ENCODE peak calls at places on chromosome 13, in ten cellular contexts. H is upper lobe of left lung, Z is heart right ventricle, U is cardiac muscle cell, C is PC-9, V is left lung, N is tibial artery, J is astrocyte of the spinal cord, P is Peyer's patch, E is AG09309. W is an unnamed sample.

GRCh38 chr13:20393273-20394235 is 132.1 kb downstream of the CRYL1 start:
- DNase-seq in H (no peak), Z (no peak), U (no peak), C (no peak), V (no peak), N (no peak), J (no peak), P (no peak), E (no peak), W (no peak)

GRCh38 chr13:97493471-97493870 is 59.5 kb downstream of the RAP2A start:
- DNase-seq in H (no peak), Z (no peak), U (peak), C (no peak), V (no peak), N (no peak), J (no peak), P (no peak), E (no peak), W (no peak)

GRCh38 chr13:85650613-85651012 is 148.6 kb downstream of the SLITRK6 start:
- DNase-seq in H (no peak), Z (no peak), U (no peak), C (no peak), V (no peak), N (no peak), J (no peak), P (no peak), E (no peak), W (no peak)

GRCh38 chr13:40792284-40793051 is 3.1 kb downstream of the SLC25A15 start:
- DNase-seq in H (no peak), Z (no peak), U (no peak), C (no peak), V (no peak), N (peak), J (no peak), P (no peak), E (no peak), W (no peak)

GRCh38 chr13:98664924-98665637 is 87.4 kb downstream of the SLC15A1 start:
- DNase-seq in H (no peak), Z (no peak), U (no peak), C (peak), V (no peak), N (no peak), J (peak), P (no peak), E (no peak), W (no peak)

GRCh38 chr13:57627663-57628062 is 3.9 kb upstream of the PCDH17 start:
- DNase-seq in H (no peak), Z (no peak), U (peak), C (no peak), V (no peak), N (no peak), J (peak), P (no peak), E (no peak), W (no peak)

GRCh38 chr13:32001392-32001768 is 30.2 kb upstream of the FRY start:
- DNase-seq in H (no peak), Z (peak), U (peak), C (peak), V (no peak), N (no peak), J (peak), P (no peak), E (no peak), W (no peak)

GRCh38 chr13:66532146-66532545 is 698.0 kb downstream of the PCDH9 start:
- DNase-seq in H (no peak), Z (no peak), U (peak), C (no peak), V (no peak), N (no peak), J (peak), P (no peak), E (no peak), W (no peak)

GRCh38 chr13:36789061-36789460 is 30.0 kb upstream of the RFXAP start:
- DNase-seq in H (no peak), Z (no peak), U (no peak), C (no peak), V (no peak), N (no peak), J (no peak), P (no peak), E (no peak), W (no peak)

GRCh38 chr13:53150568-53150967 is 122.0 kb downstream of the OLFM4 start:
- DNase-seq in H (no peak), Z (no peak), U (no peak), C (no peak), V (no peak), N (no peak), J (no peak), P (no peak), E (no peak), W (no peak)

GRCh38 chr13:110874508-110874960 is 40.3 kb downstream of the ANKRD10 start:
- DNase-seq in H (peak), Z (peak), U (peak), C (peak), V (peak), N (peak), J (peak), P (peak), E (no peak), W (peak)

GRCh38 chr13:93740334-93740733 is 513.7 kb downstream of the GPC6 start:
- DNase-seq in H (no peak), Z (no peak), U (no peak), C (no peak), V (no peak), N (no peak), J (no peak), P (no peak), E (no peak), W (no peak)

GRCh38 chr13:65990684-65991083 is 1239.5 kb downstream of the PCDH9 start:
- DNase-seq in H (no peak), Z (no peak), U (no peak), C (no peak), V (no peak), N (no peak), J (no peak), P (no peak), E (no peak), W (no peak)

GRCh38 chr13:114145722-114146121 is 13.3 kb upstream of the RASA3 start:
- DNase-seq in H (no peak), Z (no peak), U (no peak), C (no peak), V (no peak), N (peak), J (no peak), P (no peak), E (no peak), W (no peak)

GRCh38 chr13:42153371-42153770 is 104.9 kb downstream of the DGKH start:
- DNase-seq in H (no peak), Z (no peak), U (no peak), C (no peak), V (no peak), N (no peak), J (no peak), P (no peak), E (no peak), W (no peak)

GRCh38 chr13:71485913-71486312 is 381.1 kb downstream of the DACH1 start:
- DNase-seq in H (no peak), Z (no peak), U (no peak), C (no peak), V (no peak), N (no peak), J (no peak), P (no peak), E (no peak), W (no peak)

GRCh38 chr13:25088562-25089221 is 7.2 kb upstream of the PABPC3 start:
- DNase-seq in H (no peak), Z (no peak), U (no peak), C (no peak), V (no peak), N (no peak), J (no peak), P (no peak), E (no peak), W (no peak)

GRCh38 chr13:65057986-65058385 is 2172.2 kb downstream of the PCDH9 start:
- DNase-seq in H (no peak), Z (no peak), U (peak), C (no peak), V (no peak), N (no peak), J (no peak), P (no peak), E (no peak), W (no peak)

GRCh38 chr13:100388923-100389322 is 199.7 kb downstream of the GGACT start:
- DNase-seq in H (no peak), Z (no peak), U (no peak), C (no peak), V (no peak), N (no peak), J (no peak), P (no peak), E (no peak), W (no peak)

GRCh38 chr13:27026396-27026795 is 145.2 kb downstream of the USP12 start:
- DNase-seq in H (no peak), Z (no peak), U (no peak), C (no peak), V (no peak), N (no peak), J (no peak), P (no peak), E (no peak), W (no peak)

GRCh38 chr13:112818698-112819045 is 128.8 kb downstream of the ATP11A start:
- DNase-seq in H (no peak), Z (no peak), U (no peak), C (no peak), V (no peak), N (no peak), J (no peak), P (no peak), E (no peak), W (no peak)

GRCh38 chr13:31982540-31982939 is 49.0 kb upstream of the FRY start:
- DNase-seq in H (no peak), Z (peak), U (peak), C (peak), V (no peak), N (peak), J (peak), P (no peak), E (peak), W (peak)

GRCh38 chr13:33676700-33677048 is 141.3 kb upstream of the RFC3 start:
- DNase-seq in H (no peak), Z (peak), U (peak), C (no peak), V (no peak), N (no peak), J (peak), P (no peak), E (peak), W (no peak)

GRCh38 chr13:84570831-84571230 is 688.6 kb upstream of the SLITRK1 start:
- DNase-seq in H (no peak), Z (no peak), U (no peak), C (no peak), V (no peak), N (no peak), J (no peak), P (no peak), E (no peak), W (no peak)

GRCh38 chr13:76723551-76724232 is 162.5 kb downstream of the KCTD12 start:
- DNase-seq in H (no peak), Z (peak), U (peak), C (no peak), V (no peak), N (no peak), J (peak), P (no peak), E (peak), W (no peak)

GRCh38 chr13:105147481-105147880 is 1388.0 kb downstream of the EFNB2 start:
- DNase-seq in H (no peak), Z (no peak), U (no peak), C (no peak), V (no peak), N (no peak), J (no peak), P (no peak), E (no peak), W (no peak)

GRCh38 chr13:48038763-48039162 is 1.2 kb downstream of the NUDT15 start:
- DNase-seq in H (no peak), Z (no peak), U (no peak), C (no peak), V (no peak), N (no peak), J (no peak), P (no peak), E (no peak), W (no peak)

GRCh38 chr13:105655046-105655445 is 880.4 kb downstream of the EFNB2 start:
- DNase-seq in H (no peak), Z (no peak), U (peak), C (no peak), V (no peak), N (no peak), J (peak), P (no peak), E (peak), W (no peak)

DNA sequence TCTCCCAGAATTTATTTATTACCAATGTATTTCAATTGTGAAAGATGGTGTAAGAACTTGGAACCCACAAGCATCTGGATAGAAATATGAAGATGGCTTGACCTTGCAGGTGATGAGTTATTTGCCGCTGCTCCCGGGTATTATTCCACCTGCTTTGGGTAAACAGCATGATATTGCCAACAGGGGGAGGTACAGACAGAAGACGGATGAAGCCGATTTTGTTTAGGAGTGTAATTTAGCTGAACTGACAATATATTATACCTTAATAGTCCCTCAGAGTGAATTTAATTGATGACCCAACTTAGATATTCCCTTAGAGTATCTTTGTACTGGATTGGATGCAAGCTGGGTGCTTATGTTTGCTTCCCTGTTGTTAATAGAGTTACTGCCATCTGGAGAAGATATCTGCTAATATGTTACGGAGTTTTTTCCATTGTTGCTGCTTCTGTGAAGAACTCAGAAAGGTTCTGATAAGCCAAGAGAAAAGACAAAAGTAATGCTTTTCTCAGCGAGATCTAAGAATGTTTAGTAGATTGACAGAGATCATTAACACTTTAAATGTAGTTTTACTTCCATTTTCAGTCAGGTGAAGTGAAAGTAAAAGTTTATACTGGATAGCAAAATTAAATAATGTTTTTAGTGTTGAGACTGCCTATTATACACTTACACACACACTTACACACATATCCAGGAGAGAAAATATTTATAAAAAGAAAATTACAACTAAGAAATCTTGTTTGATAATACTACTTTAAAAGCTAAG is 2220.8 kb upstream of the PCDH20 start:
- DNase-seq in H (no peak), Z (no peak), U (no peak), C (no peak), V (no peak), N (no peak), J (peak), P (no peak), E (no peak), W (no peak)
- TF ChIP-seq CTCF in H (no peak), Z (no peak), U (no peak), C (no peak), V (no peak), N (no peak), J (peak), P (no peak), E (no peak), W (no peak)

DNA sequence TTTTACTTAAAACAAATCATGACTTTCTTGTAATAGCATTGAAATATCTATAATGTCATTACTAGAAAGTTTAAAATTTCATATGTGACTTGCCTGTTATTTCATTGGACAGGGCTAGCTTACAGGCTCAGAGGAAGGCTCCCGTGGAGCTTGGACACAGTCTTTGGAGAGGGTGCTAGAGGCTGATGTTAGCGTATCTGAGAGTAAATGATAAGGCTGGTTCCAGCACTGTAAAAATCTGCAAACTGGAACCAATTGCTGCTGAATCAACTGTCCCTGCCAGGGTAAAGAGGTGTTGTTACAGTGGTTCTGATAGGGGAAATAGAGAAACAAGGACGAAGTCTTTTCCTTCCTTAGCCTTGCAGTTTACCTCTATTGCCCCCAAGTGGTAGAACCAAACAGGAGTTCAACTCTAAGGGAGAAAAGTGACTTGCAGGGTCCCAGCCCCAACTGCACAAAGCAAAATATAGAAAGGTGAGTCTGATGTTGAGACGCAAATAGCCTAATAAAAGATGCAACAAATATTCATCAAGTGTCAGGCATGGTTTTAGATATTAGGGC is 901.7 kb downstream of the DIAPH3 start:
- DNase-seq in H (no peak), Z (no peak), U (peak), C (no peak), V (no peak), N (no peak), J (no peak), P (no peak), E (no peak), W (no peak)
- TF ChIP-seq CTCF in H (no peak), Z (peak), U (peak), C (no peak), V (no peak), N (no peak), J (peak), P (no peak), E (no peak), W (no peak)

GRCh38 chr13:51221674-51222509 is at the start of gene FAM124A:
- DNase-seq in H (peak), Z (peak), U (peak), C (no peak), V (no peak), N (no peak), J (no peak), P (no peak), E (no peak), W (no peak)

GRCh38 chr13:51220706-51221105 is 1.5 kb upstream of the FAM124A start:
- DNase-seq in H (no peak), Z (no peak), U (no peak), C (no peak), V (no peak), N (no peak), J (no peak), P (no peak), E (no peak), W (no peak)

GRCh38 chr13:51223284-51224270 is 1.4 kb downstream of the FAM124A start:
- DNase-seq in H (no peak), Z (peak), U (no peak), C (no peak), V (no peak), N (no peak), J (no peak), P (no peak), E (no peak), W (no peak)

GRCh38 chr13:51221108-51221507 is 1.1 kb upstream of the FAM124A start:
- DNase-seq in H (no peak), Z (no peak), U (no peak), C (no peak), V (no peak), N (no peak), J (no peak), P (no peak), E (no peak), W (no peak)

GRCh38 chr13:51222510-51223283 is 499 bp downstream of the FAM124A start:
- DNase-seq in H (no peak), Z (no peak), U (no peak), C (no peak), V (peak), N (no peak), J (no peak), P (no peak), E (no peak), W (no peak)
- TF ChIP-seq CTCF in H (no peak), Z (peak), U (peak), C (no peak), V (no peak), N (no peak), J (peak), P (no peak), E (no peak), W (no peak)

GRCh38 chr13:49867834-49868233 is 68.3 kb downstream of the SPRYD7 start:
- DNase-seq in H (no peak), Z (no peak), U (no peak), C (no peak), V (no peak), N (no peak), J (no peak), P (no peak), E (no peak), W (no peak)

GRCh38 chr13:49865174-49865573 is 71.0 kb downstream of the SPRYD7 start:
- DNase-seq in H (no peak), Z (no peak), U (no peak), C (no peak), V (no peak), N (no peak), J (no peak), P (no peak), E (no peak), W (no peak)

GRCh38 chr13:49874430-49874829 is 61.7 kb downstream of the SPRYD7 start:
- DNase-seq in H (no peak), Z (no peak), U (no peak), C (no peak), V (no peak), N (no peak), J (no peak), P (no peak), E (no peak), W (no peak)

GRCh38 chr13:49869514-49869913 is 66.6 kb downstream of the SPRYD7 start:
- DNase-seq in H (no peak), Z (no peak), U (peak), C (no peak), V (no peak), N (no peak), J (peak), P (no peak), E (no peak), W (no peak)
- TF ChIP-seq CTCF in H (no peak), Z (no peak), U (peak), C (peak), V (no peak), N (no peak), J (peak), P (no peak), E (peak), W (no peak)

GRCh38 chr13:101939370-101939769 is 462.5 kb downstream of the FGF14 start:
- DNase-seq in H (no peak), Z (no peak), U (no peak), C (no peak), V (no peak), N (no peak), J (no peak), P (no peak), E (no peak), W (no peak)

GRCh38 chr13:101942535-101943157 is 459.2 kb downstream of the FGF14 start:
- DNase-seq in H (no peak), Z (no peak), U (no peak), C (peak), V (no peak), N (no peak), J (no peak), P (no peak), E (no peak), W (no peak)

GRCh38 chr13:101942038-101942437 is 459.8 kb downstream of the FGF14 start:
- DNase-seq in H (no peak), Z (peak), U (peak), C (peak), V (no peak), N (no peak), J (peak), P (no peak), E (no peak), W (no peak)

GRCh38 chr13:101945435-101945834 is 456.4 kb downstream of the FGF14 start:
- DNase-seq in H (no peak), Z (no peak), U (no peak), C (peak), V (no peak), N (no peak), J (no peak), P (no peak), E (no peak), W (no peak)

GRCh38 chr13:101941095-101941777 is 460.6 kb downstream of the FGF14 start:
- DNase-seq in H (no peak), Z (no peak), U (no peak), C (peak), V (no peak), N (no peak), J (peak), P (no peak), E (no peak), W (no peak)
- TF ChIP-seq CTCF in H (peak), Z (no peak), U (no peak), C (peak), V (no peak), N (no peak), J (peak), P (peak), E (peak), W (no peak)

W was measured in omental fat pad.